ENCODE peak calls at places on chromosomes 6 and 20, in five cellular contexts. S is AG09309, I is GM12878, W is cardiac muscle cell, Z is fibroblast of lung. H is an unnamed sample.

GRCh38 chr6:26205625-26206574 is 118.7 kb downstream of the HFE start:
- DNase-seq in Z (peak), S (no peak), W (peak), I (no peak), H (peak)

GRCh38 chr6:141874930-141875602 is 257.7 kb upstream of the GJE1 start:
- DNase-seq in S (no peak), I (no peak), Z (no peak), W (peak), H (peak)

GRCh38 chr20:1330075-1330830 is 1.3 kb upstream of the SDCBP2 start:
- DNase-seq in I (peak), S (no peak), Z (no peak), W (peak), H (peak)

GRCh38 chr6:154302111-154302752 is 54.4 kb downstream of the IPCEF1 start:
- DNase-seq in S (no peak), I (peak), Z (peak), W (peak), H (no peak)

GRCh38 chr20:64104667-64105451 is 2.5 kb downstream of the NPBWR2 start:
- DNase-seq in S (no peak), I (no peak), W (no peak), Z (no peak), H (no peak)

GRCh38 chr20:46700481-46700880 is 9.0 kb upstream of the SLC2A10 start:
- DNase-seq in W (no peak), Z (no peak), I (no peak), S (no peak), H (no peak)

GRCh38 chr20:58310291-58310782 is 822 bp downstream of the RAB22A start:
- DNase-seq in Z (peak), S (no peak), W (no peak), I (no peak), H (peak)

GRCh38 chr6:15158821-15159619 is 86.8 kb upstream of the JARID2 start:
- DNase-seq in I (no peak), S (no peak), W (no peak), Z (no peak), H (no peak)

GRCh38 chr6:17013701-17014100 is 88.1 kb upstream of the STMND1 start:
- DNase-seq in I (no peak), W (peak), S (peak), Z (peak), H (no peak)

GRCh38 chr6:45587229-45588060 is 209.7 kb upstream of the SUPT3H start:
- DNase-seq in S (no peak), W (no peak), I (no peak), Z (no peak), H (no peak)

GRCh38 chr6:41572613-41573012 is 26.4 kb downstream of the FOXP4 start:
- DNase-seq in Z (no peak), W (no peak), S (no peak), I (no peak), H (no peak)

GRCh38 chr6:154786144-154786868 is 53.1 kb downstream of the SCAF8 start:
- DNase-seq in S (no peak), W (no peak), Z (no peak), I (no peak), H (no peak)

GRCh38 chr6:101445527-101445926 is 52.0 kb downstream of the GRIK2 start:
- DNase-seq in Z (peak), W (no peak), I (no peak), S (peak), H (no peak)

GRCh38 chr6:36204068-36204753 is 7.7 kb downstream of the BRPF3 start:
- DNase-seq in Z (no peak), S (no peak), I (peak), W (no peak), H (no peak)

GRCh38 chr6:166078294-166078693 is 89.4 kb downstream of the TBXT start:
- DNase-seq in Z (peak), I (no peak), S (no peak), W (peak), H (peak)

GRCh38 chr6:101146389-101146788 is 247.1 kb upstream of the GRIK2 start:
- DNase-seq in Z (peak), I (no peak), S (no peak), W (peak), H (peak)

GRCh38 chr20:25676164-25676809 is 20.4 kb downstream of the ZNF337 start:
- DNase-seq in W (peak), I (no peak), S (peak), Z (peak), H (peak)

GRCh38 chr6:34182751-34183531 is 37.1 kb upstream of the GRM4 start:
- DNase-seq in S (no peak), Z (no peak), W (no peak), I (peak), H (no peak)

GRCh38 chr6:120608826-120609225 is 725.5 kb downstream of the TBC1D32 start:
- DNase-seq in W (no peak), S (no peak), I (no peak), Z (peak), H (peak)

GRCh38 chr6:45310118-45310788 is 17.9 kb upstream of the RUNX2 start:
- DNase-seq in Z (no peak), W (no peak), S (no peak), I (no peak), H (peak)

GRCh38 chr6:33689148-33689494 is 22.4 kb downstream of the UQCC2 start:
- DNase-seq in S (no peak), W (no peak), I (no peak), Z (no peak), H (no peak)

GRCh38 chr6:45606831-45607400 is 229.2 kb upstream of the SUPT3H start:
- DNase-seq in Z (no peak), W (no peak), S (no peak), I (no peak), H (no peak)

GRCh38 chr6:132166670-132167069 is 215.5 kb upstream of the CCN2 start:
- DNase-seq in I (no peak), Z (no peak), S (no peak), W (no peak), H (no peak)

GRCh38 chr6:6057442-6058053 is 50.8 kb upstream of the NRN1 start:
- DNase-seq in S (peak), I (peak), W (peak), Z (peak), H (peak)

GRCh38 chr6:137798846-137799245 is 68.2 kb upstream of the TNFAIP3 start:
- DNase-seq in Z (peak), S (no peak), W (no peak), I (no peak), H (no peak)

GRCh38 chr6:163460307-163460782 is 45.8 kb downstream of the QKI start:
- DNase-seq in Z (peak), S (no peak), W (peak), I (peak), H (peak)

GRCh38 chr6:20853828-20854227 is 319.6 kb downstream of the CDKAL1 start:
- DNase-seq in W (no peak), I (no peak), Z (no peak), S (no peak), H (no peak)

GRCh38 chr20:32638848-32639247 is 34.9 kb downstream of the C20orf203 start:
- DNase-seq in W (peak), S (no peak), Z (peak), I (no peak), H (peak)

GRCh38 chr6:19536838-19537237 is 300.3 kb upstream of the ID4 start:
- DNase-seq in Z (no peak), I (no peak), W (no peak), S (no peak), H (peak)

GRCh38 chr20:45226287-45226686 is 5.1 kb downstream of the SEMG2 start:
- DNase-seq in I (no peak), S (no peak), W (no peak), Z (no peak), H (no peak)

GRCh38 chr20:45230631-45231030 is 9.5 kb downstream of the SEMG2 start:
- DNase-seq in Z (no peak), I (no peak), S (no peak), W (no peak), H (no peak)

GRCh38 chr20:45229264-45230056 is 8.3 kb downstream of the SEMG2 start:
- DNase-seq in Z (no peak), I (no peak), W (peak), S (no peak), H (peak)
- TF ChIP-seq CTCF in Z (peak), I (peak), W (peak), S (peak), H (peak)

GRCh38 chr6:44152109-44152461 is 6.5 kb upstream of the CAPN11 start:
- DNase-seq in S (no peak), W (no peak), I (no peak), Z (no peak), H (no peak)
- TF ChIP-seq CTCF in S (no peak), W (no peak), I (no peak), Z (no peak), H (no peak)

DNA sequence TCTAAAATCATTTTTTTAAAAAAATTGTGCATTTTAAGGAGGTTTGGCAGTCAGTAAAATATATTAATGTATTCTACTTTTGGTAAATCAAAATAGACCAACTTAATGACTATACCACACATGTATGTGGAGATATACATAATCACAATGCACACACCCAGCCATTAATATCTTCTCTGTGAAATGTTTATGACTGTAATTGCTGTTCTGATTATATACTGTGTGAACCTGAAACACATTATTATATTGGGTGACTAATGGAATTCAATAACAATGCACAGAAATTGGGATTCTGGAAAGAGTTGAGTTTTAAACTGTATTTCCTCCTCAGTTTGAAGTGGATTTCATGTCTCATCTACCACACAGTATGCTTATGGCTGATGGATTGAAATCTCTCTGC is 233.6 kb downstream of the PLCB1 start:
- DNase-seq in W (no peak), I (no peak), Z (no peak), S (no peak), H (no peak)
- TF ChIP-seq CTCF in W (no peak), I (no peak), Z (no peak), S (no peak), H (no peak)

GRCh38 chr6:135673671-135674309 is 176.2 kb upstream of the AHI1 start:
- DNase-seq in W (peak), S (peak), Z (peak), I (no peak), H (no peak)

GRCh38 chr6:135672256-135672655 is 174.7 kb upstream of the AHI1 start:
- DNase-seq in I (no peak), W (no peak), S (no peak), Z (no peak), H (no peak)

GRCh38 chr6:135680964-135681913 is 170.3 kb upstream of the PDE7B start:
- DNase-seq in W (peak), I (no peak), Z (peak), S (no peak), H (no peak)

GRCh38 chr6:135675026-135675425 is 176.5 kb upstream of the PDE7B start:
- DNase-seq in S (no peak), W (no peak), Z (peak), I (no peak), H (no peak)

GRCh38 chr6:135675862-135676261 is 175.6 kb upstream of the PDE7B start:
- DNase-seq in Z (peak), W (peak), S (no peak), I (peak), H (peak)
- TF ChIP-seq CTCF in Z (peak), W (no peak), S (no peak), I (peak), H (no peak)

GRCh38 chr20:38031957-38032356 is 1.3 kb downstream of the TTI1 start:
- DNase-seq in S (no peak), I (no peak), Z (no peak), W (no peak), H (no peak)

GRCh38 chr20:38034108-38034649 is 633 bp downstream of the RPRD1B start:
- DNase-seq in I (no peak), W (no peak), S (no peak), Z (peak), H (peak)

GRCh38 chr20:38034961-38035360 is 1.4 kb downstream of the RPRD1B start:
- DNase-seq in S (no peak), W (no peak), Z (peak), I (no peak), H (no peak)

GRCh38 chr20:38033330-38034107 is at the start of the genes RPRD1B and TTI1:
- DNase-seq in I (peak), S (peak), Z (peak), W (peak), H (peak)

DNA sequence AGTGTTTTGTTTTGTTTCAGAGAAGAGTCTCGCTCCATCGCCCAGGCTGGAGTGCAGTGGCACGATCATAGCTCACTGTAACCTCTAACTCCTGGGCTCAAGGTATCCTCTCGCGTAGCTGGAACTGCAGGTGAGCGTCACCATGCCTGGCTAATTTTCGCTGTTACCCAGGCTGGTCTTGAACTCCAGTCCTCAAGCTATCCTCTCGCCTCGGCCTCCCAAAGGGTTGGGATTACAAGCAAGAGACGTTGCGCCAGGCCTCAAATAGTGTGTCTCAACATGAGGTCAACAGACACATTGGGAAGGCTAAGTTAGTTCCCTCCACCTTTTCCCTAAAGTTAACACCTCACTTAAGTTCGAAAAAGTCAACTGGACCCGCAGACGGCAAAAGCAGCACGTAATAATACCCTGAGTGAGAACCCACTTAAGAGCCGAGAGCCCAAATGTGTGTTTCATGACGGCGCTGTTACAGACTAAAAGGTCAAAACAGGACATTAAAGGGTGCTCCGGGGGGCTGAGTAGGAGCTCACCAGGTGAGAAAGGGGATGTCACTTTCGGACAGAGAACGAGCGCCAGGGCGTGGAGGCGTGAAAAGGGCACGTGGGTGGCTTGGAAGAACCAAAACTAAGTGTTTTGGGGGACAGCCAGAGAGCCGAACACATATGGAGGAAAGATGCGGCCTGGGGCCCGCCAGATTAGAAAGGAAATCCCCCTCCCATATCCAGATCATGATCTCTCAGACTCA is 499 bp downstream of the TTI1 start:
- DNase-seq in Z (no peak), I (no peak), S (no peak), W (no peak), H (peak)
- TF ChIP-seq CTCF in Z (no peak), I (no peak), S (no peak), W (no peak), H (no peak)

GRCh38 chr20:19363439-19363838 is 151.0 kb downstream of the SLC24A3 start:
- DNase-seq in S (no peak), W (no peak), I (no peak), Z (no peak), H (no peak)

GRCh38 chr20:19367591-19367990 is 155.1 kb downstream of the SLC24A3 start:
- DNase-seq in Z (no peak), I (no peak), S (no peak), W (no peak), H (no peak)

GRCh38 chr20:19361801-19362200 is 149.4 kb downstream of the SLC24A3 start:
- DNase-seq in W (no peak), S (no peak), I (no peak), Z (no peak), H (no peak)
- TF ChIP-seq CTCF in W (no peak), S (no peak), I (no peak), Z (no peak), H (no peak)

GRCh38 chr6:157459327-157459726 is 78.3 kb downstream of the ZDHHC14 start:
- DNase-seq in Z (no peak), I (no peak), S (no peak), W (no peak), H (no peak)

GRCh38 chr6:157457787-157458186 is 76.8 kb downstream of the ZDHHC14 start:
- DNase-seq in Z (no peak), W (no peak), I (no peak), S (no peak), H (no peak)

GRCh38 chr6:157462956-157463742 is 82.2 kb downstream of the ZDHHC14 start:
- DNase-seq in Z (no peak), I (no peak), S (no peak), W (no peak), H (no peak)

GRCh38 chr6:157460182-157460999 is 79.4 kb downstream of the ZDHHC14 start:
- DNase-seq in S (no peak), Z (peak), I (no peak), W (no peak), H (no peak)

GRCh38 chr6:157461000-157461915 is 80.3 kb downstream of the ZDHHC14 start:
- DNase-seq in W (peak), S (no peak), Z (peak), I (peak), H (no peak)
- TF ChIP-seq CTCF in W (no peak), S (no peak), Z (no peak), I (peak), H (no peak)

GRCh38 chr6:10425177-10425972 is 10.5 kb upstream of the TFAP2A start:
- DNase-seq in I (no peak), S (no peak), Z (peak), W (no peak), H (no peak)

GRCh38 chr6:10421508-10422281 is 6.8 kb upstream of the TFAP2A start:
- DNase-seq in I (no peak), S (no peak), Z (no peak), W (no peak), H (no peak)

GRCh38 chr6:10425973-10426780 is 11.3 kb upstream of the TFAP2A start:
- DNase-seq in I (no peak), W (peak), S (no peak), Z (peak), H (peak)

GRCh38 chr6:10422282-10423034 is 7.6 kb upstream of the TFAP2A start:
- DNase-seq in Z (no peak), W (no peak), I (no peak), S (no peak), H (no peak)

GRCh38 chr6:10424005-10424404 is 9.1 kb upstream of the TFAP2A start:
- DNase-seq in I (no peak), W (no peak), Z (no peak), S (no peak), H (no peak)
- TF ChIP-seq CTCF in I (no peak), W (no peak), Z (peak), S (peak), H (peak)

GRCh38 chr20:35001596-35002362 is 46.1 kb downstream of the MYH7B start:
- DNase-seq in I (no peak), W (no peak), Z (no peak), S (no peak), H (no peak)
- TF ChIP-seq CTCF in I (no peak), W (peak), Z (peak), S (peak), H (peak)

H was measured in MCF 10A.